ENCODE peak calls at places on chromosomes 3 and 15, in ten cellular contexts. E is left ventricle myocardium superior; G is Ammon's horn; X is RKO; O is stimulated activated naive CD8-positive, alpha-beta T cell treated with anti-CD3 and anti-CD28 coated beads, Interleukin-15, Interleukin-2, amounts not matched to agents 100 U/mL and 50 U/mL, for 24 hours; H is nephron progenitor cell; V is NCI-H748 treated with DMSO at 0.1 percent for 48 hours; A is substantia nigra; Y is stimulated activated CD8-positive, alpha-beta memory T cell treated with anti-CD3 and anti-CD28 coated beads, Interleukin-15, amount 100 ng/mL, for 24 hours; S is posterior vena cava. F is an unnamed sample.

GRCh38 chr3:106212658-106213222 is 343.9 kb upstream of the CBLB start:
- DNase-seq in E (no peak), G (no peak), X (no peak), O (no peak), H (no peak), V (no peak), A (no peak), Y (no peak), S (no peak), F (no peak)

GRCh38 chr15:28977377-28978010 is 91.7 kb downstream of the APBA2 start:
- DNase-seq in E (peak; percentile 38), G (peak; percentile 93), X (peak; percentile 95), O (no peak), H (no peak), V (no peak), A (peak; percentile 45), Y (no peak), S (peak; percentile 70), F (peak; percentile 60)

GRCh38 chr15:91844928-91845327 is 8.6 kb upstream of the SLCO3A1 start:
- DNase-seq in E (no peak), G (no peak), X (no peak), O (no peak), H (no peak), V (no peak), A (no peak), Y (no peak), S (no peak), F (no peak)

GRCh38 chr3:23629181-23629893 is 176.4 kb upstream of the UBE2E1 start:
- DNase-seq in E (no peak), G (no peak), X (no peak), O (no peak), H (no peak), V (no peak), A (no peak), Y (no peak), S (no peak), F (no peak)

GRCh38 chr3:155497930-155498647 is 204.6 kb upstream of the STRIT1 start:
- DNase-seq in E (no peak), G (no peak), X (peak; percentile 86), O (no peak), H (no peak), V (no peak), A (no peak), Y (no peak), S (no peak), F (no peak)

GRCh38 chr3:43207628-43208085 is 78.7 kb upstream of the SNRK start:
- DNase-seq in E (no peak), G (no peak), X (no peak), O (no peak), H (no peak), V (no peak), A (no peak), Y (no peak), S (no peak), F (peak; percentile 5)

GRCh38 chr3:52028572-52028971 is 27.8 kb downstream of the DUSP7 start:
- DNase-seq in E (peak; percentile 94), G (peak; percentile 94), X (no peak), O (no peak), H (no peak), V (no peak), A (peak; percentile 46), Y (no peak), S (no peak), F (no peak)

GRCh38 chr3:44400771-44401170 is 62.2 kb downstream of the TCAIM start:
- DNase-seq in E (no peak), G (no peak), X (no peak), O (no peak), H (no peak), V (no peak), A (no peak), Y (no peak), S (no peak), F (no peak)

GRCh38 chr15:29345549-29346525 is 76.2 kb upstream of the NSMCE3 start:
- DNase-seq in E (no peak), G (no peak), X (no peak), O (no peak), H (peak; percentile 14), V (no peak), A (no peak), Y (no peak), S (no peak), F (no peak)

GRCh38 chr3:53232641-53233377 is 23.0 kb downstream of the TKT start:
- DNase-seq in E (peak; percentile 25), G (no peak), X (no peak), O (no peak), H (no peak), V (no peak), A (no peak), Y (no peak), S (peak; percentile 76), F (no peak)

GRCh38 chr15:67758610-67759300 is 66.6 kb upstream of the SKOR1 start:
- DNase-seq in E (no peak), G (no peak), X (no peak), O (no peak), H (no peak), V (no peak), A (no peak), Y (no peak), S (no peak), F (no peak)

GRCh38 chr15:39700301-39700700 is 82.3 kb downstream of the FSIP1 start:
- DNase-seq in E (no peak), G (no peak), X (no peak), O (no peak), H (no peak), V (no peak), A (no peak), Y (no peak), S (no peak), F (no peak)

GRCh38 chr15:90817117-90818057 is 51.0 kb upstream of the FURIN start:
- DNase-seq in E (no peak), G (no peak), X (no peak), O (no peak), H (no peak), V (no peak), A (no peak), Y (no peak), S (no peak), F (no peak)

GRCh38 chr3:5095879-5096278 is 26.2 kb upstream of the ARL8B start:
- DNase-seq in E (peak; percentile 74), G (peak; percentile 48), X (no peak), O (peak; percentile 35), H (peak; percentile 82), V (no peak), A (no peak), Y (no peak), S (peak; percentile 80), F (no peak)

GRCh38 chr3:10945683-10946287 is 46.8 kb upstream of the SLC6A1 start:
- DNase-seq in E (peak; percentile 84), G (peak; percentile 82), X (peak; percentile 35), O (peak; percentile 69), H (peak; percentile 90), V (no peak), A (peak; percentile 41), Y (peak; percentile 29), S (peak; percentile 89), F (no peak)

GRCh38 chr3:14131134-14131533 is 6.3 kb downstream of the TMEM43 start:
- DNase-seq in E (no peak), G (no peak), X (no peak), O (no peak), H (no peak), V (no peak), A (no peak), Y (no peak), S (no peak), F (no peak)

GRCh38 chr3:53223541-53223966 is 32.3 kb downstream of the TKT start:
- DNase-seq in E (peak; percentile 13), G (no peak), X (no peak), O (no peak), H (no peak), V (no peak), A (no peak), Y (no peak), S (peak; percentile 66), F (no peak)

GRCh38 chr3:125051715-125052581 is 3.8 kb downstream of the HEG1 start:
- DNase-seq in E (peak; percentile 81), G (peak; percentile 44), X (no peak), O (peak; percentile 70), H (peak; percentile 31), V (no peak), A (no peak), Y (peak; percentile 17), S (peak; percentile 89), F (peak; percentile 87)

GRCh38 chr3:169966086-169966950 is at the start of gene SEC62:
- DNase-seq in E (peak; percentile 97), G (peak; percentile 95), X (peak; percentile 90), O (peak; percentile 95), H (peak; percentile 94), V (peak; percentile 52), A (peak; percentile 90), Y (peak; percentile 88), S (peak; percentile 99), F (peak; percentile 95)

GRCh38 chr3:187763850-187764648 is 18.8 kb upstream of the BCL6 start:
- DNase-seq in E (no peak), G (no peak), X (no peak), O (no peak), H (no peak), V (no peak), A (no peak), Y (no peak), S (no peak), F (no peak)

GRCh38 chr3:52533623-52534280 is at the start of gene NT5DC2:
- DNase-seq in E (peak; percentile 90), G (peak; percentile 63), X (peak; percentile 82), O (peak; percentile 81), H (peak; percentile 87), V (peak; percentile 32), A (peak; percentile 52), Y (peak; percentile 45), S (peak; percentile 88), F (peak; percentile 70)

GRCh38 chr15:50358805-50359204 is 3.8 kb upstream of the GABPB1 start:
- DNase-seq in E (no peak), G (no peak), X (peak; percentile 89), O (peak; percentile 28), H (no peak), V (no peak), A (no peak), Y (no peak), S (no peak), F (no peak)

GRCh38 chr3:23830869-23831484 is 25.2 kb downstream of the UBE2E1 start:
- DNase-seq in E (no peak), G (no peak), X (no peak), O (no peak), H (no peak), V (no peak), A (no peak), Y (no peak), S (no peak), F (no peak)

GRCh38 chr15:73932381-73933191 is 6.3 kb downstream of the LOXL1 start:
- DNase-seq in E (no peak), G (no peak), X (no peak), O (no peak), H (no peak), V (no peak), A (no peak), Y (no peak), S (peak; percentile 9), F (no peak)